ENCODE peak calls at places on chromosomes 3 and 15, in nine cellular contexts. One of them, this sample, is unnamed.

GRCh38 chr15:71291247-71291646 is 176.0 kb downstream of the THSD4 start:
- DNase-seq in ACHN: no peak
- DNase-seq in amygdala: no peak
- DNase-seq in M059J: no peak
- DNase-seq in neural crest cell: no peak
- DNase-seq in NCI-H345: no peak
- DNase-seq in activated naive CD8-positive, alpha-beta T cell treated with anti-CD3 and anti-CD28 coated beads, Interleukin-2, amount 50 U/mL, for 24 hours: no peak
- DNase-seq in stimulated activated CD8-positive, alpha-beta memory T cell treated with anti-CD3 and anti-CD28 coated beads, Interleukin-7, amount 100 ng/mL, for 24 hours: no peak
- DNase-seq in activated T-cell treated with anti-CD3 and anti-CD28 coated beads for 1 hour: no peak
- DNase-seq in this sample: no peak

GRCh38 chr3:160701490-160701889 is 24.5 kb downstream of the ARL14 start:
- DNase-seq in ACHN: no peak
- DNase-seq in amygdala: no peak
- DNase-seq in M059J: no peak
- DNase-seq in neural crest cell: no peak
- DNase-seq in NCI-H345: no peak
- DNase-seq in activated naive CD8-positive, alpha-beta T cell treated with anti-CD3 and anti-CD28 coated beads, Interleukin-2, amount 50 U/mL, for 24 hours: no peak
- DNase-seq in stimulated activated CD8-positive, alpha-beta memory T cell treated with anti-CD3 and anti-CD28 coated beads, Interleukin-7, amount 100 ng/mL, for 24 hours: no peak
- DNase-seq in activated T-cell treated with anti-CD3 and anti-CD28 coated beads for 1 hour: no peak
- DNase-seq in this sample: no peak

GRCh38 chr3:74443102-74443501 is 171.4 kb downstream of the CNTN3 start:
- DNase-seq in ACHN: no peak
- DNase-seq in amygdala: no peak
- DNase-seq in M059J: no peak
- DNase-seq in neural crest cell: no peak
- DNase-seq in NCI-H345: no peak
- DNase-seq in activated naive CD8-positive, alpha-beta T cell treated with anti-CD3 and anti-CD28 coated beads, Interleukin-2, amount 50 U/mL, for 24 hours: no peak
- DNase-seq in stimulated activated CD8-positive, alpha-beta memory T cell treated with anti-CD3 and anti-CD28 coated beads, Interleukin-7, amount 100 ng/mL, for 24 hours: no peak
- DNase-seq in activated T-cell treated with anti-CD3 and anti-CD28 coated beads for 1 hour: no peak
- DNase-seq in this sample: no peak

GRCh38 chr3:110886514-110886913 is 185.1 kb upstream of the NECTIN3 start:
- DNase-seq in ACHN: no peak
- DNase-seq in amygdala: no peak
- DNase-seq in M059J: no peak
- DNase-seq in neural crest cell: no peak
- DNase-seq in NCI-H345: no peak
- DNase-seq in activated naive CD8-positive, alpha-beta T cell treated with anti-CD3 and anti-CD28 coated beads, Interleukin-2, amount 50 U/mL, for 24 hours: no peak
- DNase-seq in stimulated activated CD8-positive, alpha-beta memory T cell treated with anti-CD3 and anti-CD28 coated beads, Interleukin-7, amount 100 ng/mL, for 24 hours: no peak
- DNase-seq in activated T-cell treated with anti-CD3 and anti-CD28 coated beads for 1 hour: no peak
- DNase-seq in this sample: no peak

GRCh38 chr3:66353530-66353929 is 132.7 kb downstream of the SLC25A26 start:
- DNase-seq in ACHN: no peak
- DNase-seq in amygdala: no peak
- DNase-seq in M059J: no peak
- DNase-seq in neural crest cell: no peak
- DNase-seq in NCI-H345: no peak
- DNase-seq in activated naive CD8-positive, alpha-beta T cell treated with anti-CD3 and anti-CD28 coated beads, Interleukin-2, amount 50 U/mL, for 24 hours: no peak
- DNase-seq in stimulated activated CD8-positive, alpha-beta memory T cell treated with anti-CD3 and anti-CD28 coated beads, Interleukin-7, amount 100 ng/mL, for 24 hours: no peak
- DNase-seq in activated T-cell treated with anti-CD3 and anti-CD28 coated beads for 1 hour: no peak
- DNase-seq in this sample: no peak

GRCh38 chr3:112894258-112894657 is 47.6 kb upstream of the CD200R1L start:
- DNase-seq in ACHN: peak; percentile 22
- DNase-seq in amygdala: no peak
- DNase-seq in M059J: peak; percentile 92
- DNase-seq in neural crest cell: no peak
- DNase-seq in NCI-H345: no peak
- DNase-seq in activated naive CD8-positive, alpha-beta T cell treated with anti-CD3 and anti-CD28 coated beads, Interleukin-2, amount 50 U/mL, for 24 hours: no peak
- DNase-seq in stimulated activated CD8-positive, alpha-beta memory T cell treated with anti-CD3 and anti-CD28 coated beads, Interleukin-7, amount 100 ng/mL, for 24 hours: no peak
- DNase-seq in activated T-cell treated with anti-CD3 and anti-CD28 coated beads for 1 hour: no peak
- DNase-seq in this sample: no peak

GRCh38 chr3:146640361-146640760 is 35.2 kb upstream of the PLSCR5 start:
- DNase-seq in ACHN: no peak
- DNase-seq in amygdala: no peak
- DNase-seq in M059J: no peak
- DNase-seq in neural crest cell: no peak
- DNase-seq in NCI-H345: no peak
- DNase-seq in activated naive CD8-positive, alpha-beta T cell treated with anti-CD3 and anti-CD28 coated beads, Interleukin-2, amount 50 U/mL, for 24 hours: no peak
- DNase-seq in stimulated activated CD8-positive, alpha-beta memory T cell treated with anti-CD3 and anti-CD28 coated beads, Interleukin-7, amount 100 ng/mL, for 24 hours: no peak
- DNase-seq in activated T-cell treated with anti-CD3 and anti-CD28 coated beads for 1 hour: no peak
- DNase-seq in this sample: no peak

GRCh38 chr3:131388400-131388799 is 6.8 kb downstream of the NUDT16 start:
- DNase-seq in ACHN: no peak
- DNase-seq in amygdala: no peak
- DNase-seq in M059J: no peak
- DNase-seq in neural crest cell: no peak
- DNase-seq in NCI-H345: no peak
- DNase-seq in activated naive CD8-positive, alpha-beta T cell treated with anti-CD3 and anti-CD28 coated beads, Interleukin-2, amount 50 U/mL, for 24 hours: no peak
- DNase-seq in stimulated activated CD8-positive, alpha-beta memory T cell treated with anti-CD3 and anti-CD28 coated beads, Interleukin-7, amount 100 ng/mL, for 24 hours: no peak
- DNase-seq in activated T-cell treated with anti-CD3 and anti-CD28 coated beads for 1 hour: no peak
- DNase-seq in this sample: no peak

GRCh38 chr3:58679974-58680656 is 13.5 kb upstream of the FAM3D start:
- DNase-seq in ACHN: no peak
- DNase-seq in amygdala: no peak
- DNase-seq in M059J: peak; percentile 3
- DNase-seq in neural crest cell: no peak
- DNase-seq in NCI-H345: no peak
- DNase-seq in activated naive CD8-positive, alpha-beta T cell treated with anti-CD3 and anti-CD28 coated beads, Interleukin-2, amount 50 U/mL, for 24 hours: no peak
- DNase-seq in stimulated activated CD8-positive, alpha-beta memory T cell treated with anti-CD3 and anti-CD28 coated beads, Interleukin-7, amount 100 ng/mL, for 24 hours: no peak
- DNase-seq in activated T-cell treated with anti-CD3 and anti-CD28 coated beads for 1 hour: no peak
- DNase-seq in this sample: no peak

GRCh38 chr3:10929978-10930620 is 62.4 kb upstream of the SLC6A1 start:
- DNase-seq in ACHN: no peak
- DNase-seq in amygdala: no peak
- DNase-seq in M059J: no peak
- DNase-seq in neural crest cell: no peak
- DNase-seq in NCI-H345: no peak
- DNase-seq in activated naive CD8-positive, alpha-beta T cell treated with anti-CD3 and anti-CD28 coated beads, Interleukin-2, amount 50 U/mL, for 24 hours: no peak
- DNase-seq in stimulated activated CD8-positive, alpha-beta memory T cell treated with anti-CD3 and anti-CD28 coated beads, Interleukin-7, amount 100 ng/mL, for 24 hours: no peak
- DNase-seq in activated T-cell treated with anti-CD3 and anti-CD28 coated beads for 1 hour: no peak
- DNase-seq in this sample: no peak

GRCh38 chr15:89768071-89768500 is 8.0 kb upstream of the MESP2 start:
- DNase-seq in ACHN: no peak
- DNase-seq in amygdala: no peak
- DNase-seq in M059J: no peak
- DNase-seq in neural crest cell: no peak
- DNase-seq in NCI-H345: no peak
- DNase-seq in activated naive CD8-positive, alpha-beta T cell treated with anti-CD3 and anti-CD28 coated beads, Interleukin-2, amount 50 U/mL, for 24 hours: no peak
- DNase-seq in stimulated activated CD8-positive, alpha-beta memory T cell treated with anti-CD3 and anti-CD28 coated beads, Interleukin-7, amount 100 ng/mL, for 24 hours: no peak
- DNase-seq in activated T-cell treated with anti-CD3 and anti-CD28 coated beads for 1 hour: no peak
- DNase-seq in this sample: peak; percentile 62

GRCh38 chr3:106688463-106688862 is 688.8 kb upstream of the CCDC54 start:
- DNase-seq in ACHN: peak; percentile 35
- DNase-seq in amygdala: no peak
- DNase-seq in M059J: peak; percentile 94
- DNase-seq in neural crest cell: no peak
- DNase-seq in NCI-H345: peak; percentile 30
- DNase-seq in activated naive CD8-positive, alpha-beta T cell treated with anti-CD3 and anti-CD28 coated beads, Interleukin-2, amount 50 U/mL, for 24 hours: no peak
- DNase-seq in stimulated activated CD8-positive, alpha-beta memory T cell treated with anti-CD3 and anti-CD28 coated beads, Interleukin-7, amount 100 ng/mL, for 24 hours: no peak
- DNase-seq in activated T-cell treated with anti-CD3 and anti-CD28 coated beads for 1 hour: no peak
- DNase-seq in this sample: no peak

GRCh38 chr3:115858995-115859807 is 235.9 kb downstream of the GAP43 start:
- DNase-seq in ACHN: no peak
- DNase-seq in amygdala: no peak
- DNase-seq in M059J: no peak
- DNase-seq in neural crest cell: no peak
- DNase-seq in NCI-H345: no peak
- DNase-seq in activated naive CD8-positive, alpha-beta T cell treated with anti-CD3 and anti-CD28 coated beads, Interleukin-2, amount 50 U/mL, for 24 hours: no peak
- DNase-seq in stimulated activated CD8-positive, alpha-beta memory T cell treated with anti-CD3 and anti-CD28 coated beads, Interleukin-7, amount 100 ng/mL, for 24 hours: no peak
- DNase-seq in activated T-cell treated with anti-CD3 and anti-CD28 coated beads for 1 hour: no peak
- DNase-seq in this sample: no peak

GRCh38 chr15:42404461-42405235 is 45.3 kb downstream of the CAPN3 start:
- DNase-seq in ACHN: no peak
- DNase-seq in amygdala: peak; percentile 96
- DNase-seq in M059J: no peak
- DNase-seq in neural crest cell: peak; percentile 15
- DNase-seq in NCI-H345: no peak
- DNase-seq in activated naive CD8-positive, alpha-beta T cell treated with anti-CD3 and anti-CD28 coated beads, Interleukin-2, amount 50 U/mL, for 24 hours: no peak
- DNase-seq in stimulated activated CD8-positive, alpha-beta memory T cell treated with anti-CD3 and anti-CD28 coated beads, Interleukin-7, amount 100 ng/mL, for 24 hours: no peak
- DNase-seq in activated T-cell treated with anti-CD3 and anti-CD28 coated beads for 1 hour: no peak
- DNase-seq in this sample: no peak

GRCh38 chr3:109154989-109155388 is 18.5 kb downstream of the C3orf85 start:
- DNase-seq in ACHN: peak; percentile 50
- DNase-seq in amygdala: no peak
- DNase-seq in M059J: peak; percentile 61
- DNase-seq in neural crest cell: no peak
- DNase-seq in NCI-H345: no peak
- DNase-seq in activated naive CD8-positive, alpha-beta T cell treated with anti-CD3 and anti-CD28 coated beads, Interleukin-2, amount 50 U/mL, for 24 hours: no peak
- DNase-seq in stimulated activated CD8-positive, alpha-beta memory T cell treated with anti-CD3 and anti-CD28 coated beads, Interleukin-7, amount 100 ng/mL, for 24 hours: no peak
- DNase-seq in activated T-cell treated with anti-CD3 and anti-CD28 coated beads for 1 hour: no peak
- DNase-seq in this sample: no peak

GRCh38 chr15:66016199-66016598 is 146.9 kb downstream of the RAB11A start:
- DNase-seq in ACHN: no peak
- DNase-seq in amygdala: no peak
- DNase-seq in M059J: no peak
- DNase-seq in neural crest cell: no peak
- DNase-seq in NCI-H345: no peak
- DNase-seq in activated naive CD8-positive, alpha-beta T cell treated with anti-CD3 and anti-CD28 coated beads, Interleukin-2, amount 50 U/mL, for 24 hours: no peak
- DNase-seq in stimulated activated CD8-positive, alpha-beta memory T cell treated with anti-CD3 and anti-CD28 coated beads, Interleukin-7, amount 100 ng/mL, for 24 hours: no peak
- DNase-seq in activated T-cell treated with anti-CD3 and anti-CD28 coated beads for 1 hour: no peak
- DNase-seq in this sample: no peak

GRCh38 chr3:87354399-87354798 is 78.0 kb upstream of the POU1F1 start:
- DNase-seq in ACHN: no peak
- DNase-seq in amygdala: no peak
- DNase-seq in M059J: no peak
- DNase-seq in neural crest cell: no peak
- DNase-seq in NCI-H345: no peak
- DNase-seq in activated naive CD8-positive, alpha-beta T cell treated with anti-CD3 and anti-CD28 coated beads, Interleukin-2, amount 50 U/mL, for 24 hours: no peak
- DNase-seq in stimulated activated CD8-positive, alpha-beta memory T cell treated with anti-CD3 and anti-CD28 coated beads, Interleukin-7, amount 100 ng/mL, for 24 hours: no peak
- DNase-seq in activated T-cell treated with anti-CD3 and anti-CD28 coated beads for 1 hour: no peak
- DNase-seq in this sample: no peak

GRCh38 chr3:38553071-38553470 is 56.9 kb downstream of the EXOG start:
- DNase-seq in ACHN: no peak
- DNase-seq in amygdala: no peak
- DNase-seq in M059J: no peak
- DNase-seq in neural crest cell: no peak
- DNase-seq in NCI-H345: no peak
- DNase-seq in activated naive CD8-positive, alpha-beta T cell treated with anti-CD3 and anti-CD28 coated beads, Interleukin-2, amount 50 U/mL, for 24 hours: no peak
- DNase-seq in stimulated activated CD8-positive, alpha-beta memory T cell treated with anti-CD3 and anti-CD28 coated beads, Interleukin-7, amount 100 ng/mL, for 24 hours: no peak
- DNase-seq in activated T-cell treated with anti-CD3 and anti-CD28 coated beads for 1 hour: no peak
- DNase-seq in this sample: no peak

GRCh38 chr15:55816017-55816416 is 73.1 kb upstream of the PRTG start:
- DNase-seq in ACHN: no peak
- DNase-seq in amygdala: no peak
- DNase-seq in M059J: no peak
- DNase-seq in neural crest cell: no peak
- DNase-seq in NCI-H345: no peak
- DNase-seq in activated naive CD8-positive, alpha-beta T cell treated with anti-CD3 and anti-CD28 coated beads, Interleukin-2, amount 50 U/mL, for 24 hours: no peak
- DNase-seq in stimulated activated CD8-positive, alpha-beta memory T cell treated with anti-CD3 and anti-CD28 coated beads, Interleukin-7, amount 100 ng/mL, for 24 hours: no peak
- DNase-seq in activated T-cell treated with anti-CD3 and anti-CD28 coated beads for 1 hour: no peak
- DNase-seq in this sample: no peak

GRCh38 chr3:89964347-89964746 is 856.9 kb downstream of the EPHA3 start:
- DNase-seq in ACHN: no peak
- DNase-seq in amygdala: no peak
- DNase-seq in M059J: no peak
- DNase-seq in neural crest cell: no peak
- DNase-seq in NCI-H345: no peak
- DNase-seq in activated naive CD8-positive, alpha-beta T cell treated with anti-CD3 and anti-CD28 coated beads, Interleukin-2, amount 50 U/mL, for 24 hours: no peak
- DNase-seq in stimulated activated CD8-positive, alpha-beta memory T cell treated with anti-CD3 and anti-CD28 coated beads, Interleukin-7, amount 100 ng/mL, for 24 hours: no peak
- DNase-seq in activated T-cell treated with anti-CD3 and anti-CD28 coated beads for 1 hour: no peak
- DNase-seq in this sample: no peak

GRCh38 chr3:99762901-99763300 is 54.8 kb upstream of the CMSS1 start:
- DNase-seq in ACHN: no peak
- DNase-seq in amygdala: no peak
- DNase-seq in M059J: no peak
- DNase-seq in neural crest cell: no peak
- DNase-seq in NCI-H345: no peak
- DNase-seq in activated naive CD8-positive, alpha-beta T cell treated with anti-CD3 and anti-CD28 coated beads, Interleukin-2, amount 50 U/mL, for 24 hours: no peak
- DNase-seq in stimulated activated CD8-positive, alpha-beta memory T cell treated with anti-CD3 and anti-CD28 coated beads, Interleukin-7, amount 100 ng/mL, for 24 hours: no peak
- DNase-seq in activated T-cell treated with anti-CD3 and anti-CD28 coated beads for 1 hour: no peak
- DNase-seq in this sample: no peak

GRCh38 chr3:58249358-58250092 is 11.9 kb downstream of the ABHD6 start:
- DNase-seq in ACHN: no peak
- DNase-seq in amygdala: no peak
- DNase-seq in M059J: no peak
- DNase-seq in neural crest cell: no peak
- DNase-seq in NCI-H345: no peak
- DNase-seq in activated naive CD8-positive, alpha-beta T cell treated with anti-CD3 and anti-CD28 coated beads, Interleukin-2, amount 50 U/mL, for 24 hours: no peak
- DNase-seq in stimulated activated CD8-positive, alpha-beta memory T cell treated with anti-CD3 and anti-CD28 coated beads, Interleukin-7, amount 100 ng/mL, for 24 hours: no peak
- DNase-seq in activated T-cell treated with anti-CD3 and anti-CD28 coated beads for 1 hour: no peak
- DNase-seq in this sample: no peak

GRCh38 chr3:52685285-52685704 is 418 bp downstream of the PBRM1 start:
- DNase-seq in ACHN: peak; percentile 72
- DNase-seq in amygdala: peak; percentile 78
- DNase-seq in M059J: peak; percentile 68
- DNase-seq in neural crest cell: peak; percentile 66
- DNase-seq in NCI-H345: peak; percentile 82
- DNase-seq in activated naive CD8-positive, alpha-beta T cell treated with anti-CD3 and anti-CD28 coated beads, Interleukin-2, amount 50 U/mL, for 24 hours: peak; percentile 87
- DNase-seq in stimulated activated CD8-positive, alpha-beta memory T cell treated with anti-CD3 and anti-CD28 coated beads, Interleukin-7, amount 100 ng/mL, for 24 hours: peak; percentile 67
- DNase-seq in activated T-cell treated with anti-CD3 and anti-CD28 coated beads for 1 hour: peak; percentile 54
- DNase-seq in this sample: peak; percentile 84

GRCh38 chr3:37029111-37029510 is 35.8 kb downstream of the MLH1 start:
- DNase-seq in ACHN: no peak
- DNase-seq in amygdala: no peak
- DNase-seq in M059J: no peak
- DNase-seq in neural crest cell: no peak
- DNase-seq in NCI-H345: no peak
- DNase-seq in activated naive CD8-positive, alpha-beta T cell treated with anti-CD3 and anti-CD28 coated beads, Interleukin-2, amount 50 U/mL, for 24 hours: no peak
- DNase-seq in stimulated activated CD8-positive, alpha-beta memory T cell treated with anti-CD3 and anti-CD28 coated beads, Interleukin-7, amount 100 ng/mL, for 24 hours: no peak
- DNase-seq in activated T-cell treated with anti-CD3 and anti-CD28 coated beads for 1 hour: no peak
- DNase-seq in this sample: no peak

GRCh38 chr3:59717679-59718205 is 667.9 kb upstream of the CFAP20DC start:
- DNase-seq in ACHN: no peak
- DNase-seq in amygdala: no peak
- DNase-seq in M059J: no peak
- DNase-seq in neural crest cell: no peak
- DNase-seq in NCI-H345: no peak
- DNase-seq in activated naive CD8-positive, alpha-beta T cell treated with anti-CD3 and anti-CD28 coated beads, Interleukin-2, amount 50 U/mL, for 24 hours: no peak
- DNase-seq in stimulated activated CD8-positive, alpha-beta memory T cell treated with anti-CD3 and anti-CD28 coated beads, Interleukin-7, amount 100 ng/mL, for 24 hours: no peak
- DNase-seq in activated T-cell treated with anti-CD3 and anti-CD28 coated beads for 1 hour: no peak
- DNase-seq in this sample: no peak

GRCh38 chr15:71679223-71680078 is 130.9 kb upstream of the NR2E3 start:
- DNase-seq in ACHN: no peak
- DNase-seq in amygdala: no peak
- DNase-seq in M059J: no peak
- DNase-seq in neural crest cell: no peak
- DNase-seq in NCI-H345: no peak
- DNase-seq in activated naive CD8-positive, alpha-beta T cell treated with anti-CD3 and anti-CD28 coated beads, Interleukin-2, amount 50 U/mL, for 24 hours: no peak
- DNase-seq in stimulated activated CD8-positive, alpha-beta memory T cell treated with anti-CD3 and anti-CD28 coated beads, Interleukin-7, amount 100 ng/mL, for 24 hours: no peak
- DNase-seq in activated T-cell treated with anti-CD3 and anti-CD28 coated beads for 1 hour: no peak
- DNase-seq in this sample: no peak

GRCh38 chr15:72197045-72197459 is 535 bp downstream of the GRAMD2A start:
- DNase-seq in ACHN: no peak
- DNase-seq in amygdala: no peak
- DNase-seq in M059J: no peak
- DNase-seq in neural crest cell: no peak
- DNase-seq in NCI-H345: no peak
- DNase-seq in activated naive CD8-positive, alpha-beta T cell treated with anti-CD3 and anti-CD28 coated beads, Interleukin-2, amount 50 U/mL, for 24 hours: no peak
- DNase-seq in stimulated activated CD8-positive, alpha-beta memory T cell treated with anti-CD3 and anti-CD28 coated beads, Interleukin-7, amount 100 ng/mL, for 24 hours: no peak
- DNase-seq in activated T-cell treated with anti-CD3 and anti-CD28 coated beads for 1 hour: no peak
- DNase-seq in this sample: no peak

GRCh38 chr15:75368689-75369239 is 357 bp upstream of the MAN2C1 start:
- DNase-seq in ACHN: no peak
- DNase-seq in amygdala: no peak
- DNase-seq in M059J: no peak
- DNase-seq in neural crest cell: no peak
- DNase-seq in NCI-H345: peak; percentile 33
- DNase-seq in activated naive CD8-positive, alpha-beta T cell treated with anti-CD3 and anti-CD28 coated beads, Interleukin-2, amount 50 U/mL, for 24 hours: no peak
- DNase-seq in stimulated activated CD8-positive, alpha-beta memory T cell treated with anti-CD3 and anti-CD28 coated beads, Interleukin-7, amount 100 ng/mL, for 24 hours: no peak
- DNase-seq in activated T-cell treated with anti-CD3 and anti-CD28 coated beads for 1 hour: no peak
- DNase-seq in this sample: no peak

GRCh38 chr3:185822221-185822956 is 2.5 kb downstream of the IGF2BP2 start:
- DNase-seq in ACHN: peak; percentile 58
- DNase-seq in amygdala: no peak
- DNase-seq in M059J: peak; percentile 75
- DNase-seq in neural crest cell: no peak
- DNase-seq in NCI-H345: no peak
- DNase-seq in activated naive CD8-positive, alpha-beta T cell treated with anti-CD3 and anti-CD28 coated beads, Interleukin-2, amount 50 U/mL, for 24 hours: no peak
- DNase-seq in stimulated activated CD8-positive, alpha-beta memory T cell treated with anti-CD3 and anti-CD28 coated beads, Interleukin-7, amount 100 ng/mL, for 24 hours: no peak
- DNase-seq in activated T-cell treated with anti-CD3 and anti-CD28 coated beads for 1 hour: no peak
- DNase-seq in this sample: no peak

GRCh38 chr3:24963762-24964625 is 464.1 kb upstream of the RARB start:
- DNase-seq in ACHN: peak; percentile 14
- DNase-seq in amygdala: no peak
- DNase-seq in M059J: peak; percentile 23
- DNase-seq in neural crest cell: no peak
- DNase-seq in NCI-H345: no peak
- DNase-seq in activated naive CD8-positive, alpha-beta T cell treated with anti-CD3 and anti-CD28 coated beads, Interleukin-2, amount 50 U/mL, for 24 hours: no peak
- DNase-seq in stimulated activated CD8-positive, alpha-beta memory T cell treated with anti-CD3 and anti-CD28 coated beads, Interleukin-7, amount 100 ng/mL, for 24 hours: no peak
- DNase-seq in activated T-cell treated with anti-CD3 and anti-CD28 coated beads for 1 hour: no peak
- DNase-seq in this sample: no peak